ENCODE peak calls at places on chromosomes 6 and 20, in seven cellular contexts. T is psoas muscle; Q is testis; B is heart right ventricle; U is PC-9; X is CD8-positive, alpha-beta T cell; N is CD4-positive, alpha-beta T cell. D is an unnamed sample.

GRCh38 chr6:158225767-158226166 is 57.6 kb downstream of the GTF2H5 start:
- DNase-seq in U (no peak), T (no peak), Q (no peak), N (no peak), X (no peak), B (no peak), D (no peak)

GRCh38 chr20:53559816-53560215 is 33.8 kb downstream of the ZNF217 start:
- DNase-seq in Q (no peak), N (no peak), U (no peak), X (no peak), T (no peak), B (no peak), D (no peak)

GRCh38 chr6:97129111-97129510 is 153.9 kb downstream of the MMS22L start:
- DNase-seq in Q (no peak), N (no peak), B (no peak), X (no peak), T (no peak), U (no peak), D (no peak)

GRCh38 chr20:9615766-9616454 is 101.5 kb downstream of the LAMP5 start:
- DNase-seq in B (no peak), X (no peak), T (no peak), U (no peak), Q (no peak), N (no peak), D (no peak)

GRCh38 chr6:35317483-35318199 is 20.0 kb downstream of the DEF6 start:
- DNase-seq in B (no peak), N (no peak), U (no peak), Q (peak; percentile 44), T (peak; percentile 25), X (no peak), D (peak; percentile 66)

GRCh38 chr6:137259349-137259748 is 40.2 kb upstream of the IFNGR1 start:
- DNase-seq in T (no peak), B (no peak), X (no peak), N (no peak), U (no peak), Q (no peak), D (no peak)

GRCh38 chr6:142381845-142382378 is 80.1 kb downstream of the ADGRG6 start:
- DNase-seq in T (no peak), N (no peak), Q (no peak), U (no peak), X (no peak), B (no peak), D (no peak)

GRCh38 chr20:23446505-23446904 is 6.2 kb downstream of the CST11 start:
- DNase-seq in U (no peak), N (no peak), X (no peak), Q (peak; percentile 80), T (peak; percentile 28), B (peak; percentile 43), D (peak; percentile 72)

GRCh38 chr6:56370591-56371198 is 123.3 kb upstream of the COL21A1 start:
- DNase-seq in T (no peak), X (no peak), Q (peak; percentile 76), B (peak; percentile 74), N (no peak), U (no peak), D (no peak)

GRCh38 chr6:100134703-100135102 is 140.7 kb upstream of the MCHR2 start:
- DNase-seq in X (no peak), Q (no peak), U (no peak), B (no peak), N (no peak), T (no peak), D (no peak)

GRCh38 chr20:9323622-9324021 is 190.8 kb upstream of the LAMP5 start:
- DNase-seq in Q (no peak), X (no peak), B (no peak), T (no peak), U (no peak), N (no peak), D (no peak)

DNA sequence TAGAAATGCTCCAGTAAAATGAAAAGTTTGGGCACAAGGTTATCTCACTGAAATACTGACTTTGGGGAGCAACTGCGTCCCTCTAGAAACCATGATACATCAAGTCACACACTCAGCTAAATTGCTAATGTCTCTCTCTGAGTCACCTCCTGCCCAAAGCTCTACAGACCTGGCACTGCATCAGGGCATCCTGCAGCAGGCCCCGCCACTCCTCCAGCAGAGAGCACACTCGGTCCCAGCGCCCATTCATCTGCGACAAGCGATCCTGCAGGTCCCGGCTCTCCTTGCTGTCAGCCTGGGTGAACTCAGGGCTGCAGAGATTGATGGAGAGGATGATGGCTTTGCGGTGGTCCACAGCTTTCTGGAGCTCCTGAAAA is 329.0 kb downstream of the ESR1 start:
- DNase-seq in N (no peak), U (peak; percentile 6), T (no peak), Q (no peak), X (no peak), B (no peak), D (no peak)
- H3K27ac ChIP-seq in N (no peak overlapping the region), U (peak overlapping the region; percentile 48), T (no peak overlapping the region), Q (no peak overlapping the region), X (no peak overlapping the region), B (no peak overlapping the region), D (no peak overlapping the region)

GRCh38 chr6:44228031-44228430 is 4.6 kb downstream of the SLC29A1 start:
- DNase-seq in T (no peak), B (no peak), U (no peak), N (no peak), X (no peak), Q (no peak), D (no peak)
- H3K27ac ChIP-seq in T (peak overlapping the region; percentile 87), B (peak overlapping the region; percentile 90), U (no peak overlapping the region), N (no peak overlapping the region), X (no peak overlapping the region), Q (peak overlapping the region; percentile 84), D (peak overlapping the region; percentile 72)

GRCh38 chr20:35173576-35174192 is 1.8 kb downstream of the PROCR start:
- DNase-seq in T (no peak), N (no peak), U (no peak), X (no peak), Q (no peak), B (no peak), D (no peak)

GRCh38 chr20:35171438-35171752 is 477 bp upstream of the PROCR start:
- DNase-seq in N (no peak), X (no peak), U (no peak), Q (no peak), T (no peak), B (no peak), D (no peak)

GRCh38 chr20:35172434-35172806 is 548 bp downstream of the PROCR start:
- DNase-seq in U (no peak), X (no peak), B (no peak), T (no peak), Q (no peak), N (no peak), D (no peak)

GRCh38 chr20:35174458-35175216 is 2.8 kb downstream of the PROCR start:
- DNase-seq in X (no peak), U (no peak), B (no peak), T (peak; percentile 31), N (no peak), Q (peak; percentile 60), D (peak; percentile 68)

GRCh38 chr20:35171753-35172433 is at the start of gene PROCR:
- DNase-seq in T (peak; percentile 88), N (no peak), Q (peak; percentile 73), X (no peak), B (peak; percentile 91), U (peak; percentile 85), D (peak; percentile 93)
- H3K27ac ChIP-seq in T (peak within 1 kb of the TSS; percentile 16), N (no peak within 1 kb of the TSS), Q (no peak within 1 kb of the TSS), X (peak within 1 kb of the TSS; percentile 12), B (peak within 1 kb of the TSS; percentile 60), U (no peak within 1 kb of the TSS), D (peak within 1 kb of the TSS; percentile 66)

GRCh38 chr6:40894962-40895799 is 143.8 kb downstream of the UNC5CL start:
- DNase-seq in X (no peak), Q (peak; percentile 74), U (peak; percentile 58), B (peak; percentile 67), N (no peak), T (peak; percentile 42), D (peak; percentile 55)

GRCh38 chr6:40898073-40898472 is 140.9 kb downstream of the UNC5CL start:
- DNase-seq in B (no peak), T (no peak), Q (no peak), U (no peak), X (no peak), N (no peak), D (no peak)

GRCh38 chr6:40896696-40897095 is 142.3 kb downstream of the UNC5CL start:
- DNase-seq in N (no peak), T (no peak), U (no peak), B (no peak), Q (no peak), X (no peak), D (no peak)

GRCh38 chr6:40899684-40900155 is 139.3 kb downstream of the UNC5CL start:
- DNase-seq in U (no peak), B (no peak), N (no peak), X (no peak), Q (no peak), T (no peak), D (no peak)

DNA sequence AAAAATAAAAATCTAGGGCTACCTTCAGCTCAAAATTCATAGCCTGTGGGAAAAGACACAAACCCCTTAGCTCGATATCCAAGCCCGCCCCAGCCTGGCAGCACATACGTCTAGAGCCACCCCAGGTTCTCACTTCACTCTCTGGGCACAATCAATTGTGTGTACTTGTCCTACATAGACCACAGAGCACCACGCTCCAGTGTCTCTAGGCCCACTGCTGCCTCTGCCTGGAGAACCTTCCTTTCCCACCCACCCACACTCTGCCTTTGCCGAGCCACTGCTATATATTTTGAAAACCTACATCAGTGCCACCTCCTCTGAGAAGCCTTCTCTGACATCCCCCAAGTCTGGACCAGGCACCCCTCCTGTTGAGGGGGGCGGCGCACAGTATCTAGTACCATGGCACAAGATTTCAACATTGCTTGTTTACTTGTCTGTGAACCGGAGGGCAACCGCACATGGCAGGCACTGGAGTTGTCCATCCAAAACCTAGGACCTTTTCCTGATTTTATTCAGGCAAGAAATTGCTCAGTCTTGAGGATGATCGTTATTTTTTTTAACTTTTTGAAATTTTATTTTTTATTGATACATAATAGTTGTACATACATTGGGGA is 141.5 kb downstream of the UNC5CL start:
- DNase-seq in U (no peak), N (no peak), B (no peak), Q (no peak), X (no peak), T (no peak), D (no peak)
- H3K27ac ChIP-seq in U (no peak overlapping the region), N (no peak overlapping the region), B (no peak overlapping the region), Q (no peak overlapping the region), X (no peak overlapping the region), T (no peak overlapping the region), D (peak overlapping the region; percentile 54)